ENCODE peak calls at places on chromosomes 6 and 20, in four cellular contexts. K is suprapubic skin, Z is GM12864, H is IMR-90. U is an unnamed sample.
A peak's percentile ranks its signal among the peaks of the same experiment; 100 is the strongest.

GRCh38 chr20:13142143-13142542 is 78.9 kb upstream of the ISM1 start:
- DNase-seq in H (no peak), K (no peak), Z (no peak), U (no peak)

GRCh38 chr6:154154389-154154967 is 115.4 kb downstream of the OPRM1 start:
- DNase-seq in K (peak; percentile 67), H (peak; percentile 80), Z (peak; percentile 33), U (no peak)

GRCh38 chr20:56414842-56415765 is 3.0 kb downstream of the CASS4 start:
- DNase-seq in Z (no peak), H (peak; percentile 97), K (no peak), U (no peak)

GRCh38 chr6:137820952-137821351 is 46.1 kb upstream of the TNFAIP3 start:
- DNase-seq in K (no peak), Z (no peak), H (peak; percentile 23), U (no peak)

GRCh38 chr6:126805861-126806260 is 312.6 kb upstream of the RSPO3 start:
- DNase-seq in Z (no peak), K (no peak), H (no peak), U (no peak)

GRCh38 chr6:3943373-3943772 is 94.2 kb downstream of the FAM50B start:
- DNase-seq in H (peak; percentile 75), Z (no peak), K (no peak), U (no peak)

GRCh38 chr20:17624551-17625245 is 54.8 kb downstream of the DSTN start:
- DNase-seq in Z (no peak), K (peak; percentile 53), H (no peak), U (peak; percentile 79)

GRCh38 chr6:4319992-4320683 is 184.8 kb upstream of the ECI2 start:
- DNase-seq in K (no peak), H (peak; percentile 65), Z (no peak), U (no peak)

GRCh38 chr6:7974932-7975763 is 64.6 kb upstream of the TXNDC5 start:
- DNase-seq in K (peak; percentile 80), Z (no peak), H (peak; percentile 92), U (no peak)

GRCh38 chr6:111872521-111873177 is 603 bp downstream of the FYN start:
- DNase-seq in Z (no peak), H (peak; percentile 30), K (peak; percentile 75), U (no peak)

GRCh38 chr6:43924222-43924702 is 154.3 kb downstream of the VEGFA start:
- DNase-seq in H (peak; percentile 56), Z (no peak), K (peak; percentile 58), U (no peak)

GRCh38 chr6:158410784-158411183 is 98.5 kb downstream of the TULP4 start:
- DNase-seq in Z (no peak), H (no peak), K (no peak), U (no peak)

GRCh38 chr6:133983099-133983939 is 30.3 kb downstream of the TBPL1 start:
- DNase-seq in K (no peak), Z (no peak), H (peak; percentile 53), U (no peak)

GRCh38 chr6:11398451-11399326 is 138.9 kb upstream of the TMEM170B start:
- DNase-seq in H (peak; percentile 19), K (no peak), Z (no peak), U (no peak)

GRCh38 chr6:20263059-20263458 is 50.8 kb upstream of the MBOAT1 start:
- DNase-seq in H (no peak), K (no peak), Z (no peak), U (no peak)

GRCh38 chr6:117605169-117605826 is 3.0 kb upstream of the GOPC start:
- DNase-seq in Z (peak; percentile 81), K (no peak), H (peak; percentile 83), U (no peak)

GRCh38 chr6:14452567-14453527 is 335.3 kb downstream of the CD83 start:
- DNase-seq in Z (no peak), K (no peak), H (no peak), U (no peak)

GRCh38 chr6:54778731-54779130 is 67.8 kb upstream of the FAM83B start:
- DNase-seq in K (no peak), H (no peak), Z (no peak), U (no peak)

GRCh38 chr6:159968295-159969203 is at the start of gene IGF2R:
- DNase-seq in H (peak; percentile 80), Z (peak; percentile 67), K (peak; percentile 95), U (no peak)

GRCh38 chr6:33709605-33710295 is 1.8 kb downstream of the UQCC2 start:
- DNase-seq in Z (no peak), K (no peak), H (no peak), U (peak; percentile 9)

GRCh38 chr6:91634791-91635190 is 1047.9 kb upstream of the MAP3K7 start:
- DNase-seq in Z (no peak), H (no peak), K (no peak), U (no peak)

GRCh38 chr6:112233864-112234263 is 20.5 kb downstream of the LAMA4 start:
- DNase-seq in K (no peak), Z (no peak), H (peak; percentile 92), U (no peak)

GRCh38 chr20:5715068-5715841 is 34.9 kb upstream of the SHLD1 start:
- DNase-seq in K (no peak), H (no peak), Z (no peak), U (no peak)

GRCh38 chr6:82068721-82069120 is 178.8 kb downstream of the IBTK start:
- DNase-seq in H (no peak), K (no peak), Z (no peak), U (no peak)

GRCh38 chr6:36169023-36170007 is 27.2 kb upstream of the BRPF3 start:
- DNase-seq in H (no peak), K (no peak), Z (no peak), U (no peak)

GRCh38 chr6:36970892-36971842 is 14.8 kb downstream of the MTCH1 start:
- DNase-seq in K (no peak), H (no peak), Z (no peak), U (peak; percentile 82)

GRCh38 chr6:26202811-26203583 is 115.8 kb downstream of the HFE start:
- DNase-seq in H (no peak), K (no peak), Z (no peak), U (no peak)

GRCh38 chr6:98639236-98639635 is 195.1 kb upstream of the POU3F2 start:
- DNase-seq in H (no peak), Z (no peak), K (no peak), U (no peak)

GRCh38 chr6:161362266-161362665 is 88.4 kb upstream of the AGPAT4 start:
- DNase-seq in H (no peak), Z (no peak), K (no peak), U (no peak)

GRCh38 chr6:52499026-52499425 is 77.8 kb downstream of the TRAM2 start:
- DNase-seq in Z (no peak), K (no peak), H (peak; percentile 76), U (no peak)

GRCh38 chr20:58956078-58956477 is 25.0 kb upstream of the NELFCD start:
- DNase-seq in K (no peak), H (no peak), Z (no peak), U (no peak)

GRCh38 chr20:32674362-32674789 is 635 bp upstream of the C20orf203 start:
- DNase-seq in K (no peak), H (peak; percentile 50), Z (peak; percentile 38), U (no peak)

GRCh38 chr6:6758915-6759654 is 170.6 kb downstream of the LY86 start:
- DNase-seq in K (peak; percentile 74), Z (peak; percentile 13), H (peak; percentile 61), U (no peak)

GRCh38 chr6:40654828-40655227 is 67.7 kb upstream of the LRFN2 start:
- DNase-seq in Z (no peak), H (no peak), K (no peak), U (no peak)

GRCh38 chr6:24667378-24667803 is 514 bp downstream of the ACOT13 start:
- DNase-seq in H (peak; percentile 23), K (no peak), Z (no peak), U (no peak)

GRCh38 chr6:23656257-23656731 is 469.7 kb upstream of the NRSN1 start:
- DNase-seq in K (no peak), Z (no peak), H (no peak), U (no peak)

GRCh38 chr6:7058250-7058923 is 49.4 kb upstream of the RREB1 start:
- DNase-seq in Z (no peak), H (peak; percentile 98), K (no peak), U (no peak)

GRCh38 chr6:136609878-136610706 is 59.9 kb upstream of the MAP7 start:
- DNase-seq in Z (no peak), K (no peak), H (peak; percentile 100), U (no peak)

GRCh38 chr20:36988494-36988966 is 37.0 kb upstream of the SAMHD1 start:
- DNase-seq in K (no peak), Z (no peak), H (peak; percentile 58), U (no peak)

DNA sequence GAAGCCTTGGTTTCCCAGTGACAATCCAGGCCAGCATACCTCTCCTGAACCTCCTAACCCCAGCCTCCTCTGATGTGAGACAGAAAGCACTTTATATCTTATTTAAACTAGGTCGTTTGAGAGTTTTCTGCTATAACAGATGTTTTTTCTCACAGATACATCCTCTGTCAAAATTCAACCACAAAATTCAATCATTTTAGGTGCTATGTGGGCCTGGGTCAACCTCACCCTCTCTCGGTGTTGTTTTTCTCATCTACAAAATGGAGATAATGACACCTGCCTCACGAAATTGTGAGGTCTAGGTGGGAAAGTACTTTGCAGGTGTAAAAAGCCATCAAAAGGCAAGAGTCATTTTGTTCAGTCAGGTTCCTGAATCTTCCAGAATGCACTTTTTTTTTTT is 46.2 kb upstream of the NFATC2 start:
- DNase-seq in K (no peak), H (no peak), Z (no peak), U (no peak)
- TF ChIP-seq CTCF in K (no peak), H (no peak), Z (no peak), U (no peak)

GRCh38 chr6:46437671-46438221 is 53.5 kb downstream of the RCAN2 start:
- DNase-seq in K (no peak), H (peak; percentile 33), Z (no peak), U (no peak)
- TF ChIP-seq CTCF in K (no peak), H (no peak), Z (no peak), U (no peak)

DNA sequence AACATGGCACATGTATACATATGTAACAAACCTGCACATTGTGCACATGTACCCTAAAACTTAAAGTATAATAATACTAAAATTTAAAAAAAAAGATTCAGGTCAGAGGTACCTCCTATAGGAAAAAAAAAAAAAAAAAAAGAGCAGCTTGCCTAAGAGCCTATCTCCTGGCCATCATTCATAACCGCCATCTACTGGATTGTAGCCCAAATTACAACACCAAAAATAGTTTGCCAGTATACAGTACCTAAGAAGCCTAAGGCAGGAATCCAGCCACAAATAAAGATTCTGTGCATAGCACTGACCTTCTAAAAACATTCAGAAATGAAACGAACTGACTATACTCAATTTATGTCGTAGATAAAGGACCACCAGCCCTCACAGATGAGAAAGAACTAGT is 438.4 kb upstream of the ADGRB3 start:
- DNase-seq in Z (peak; percentile 21), H (no peak), K (no peak), U (no peak)
- TF ChIP-seq CTCF in Z (peak; percentile 51), H (no peak), K (no peak), U (peak; percentile 24)

GRCh38 chr20:43514062-43514971 is 6.8 kb downstream of the L3MBTL1 start:
- DNase-seq in H (peak; percentile 98), K (peak; percentile 97), Z (peak; percentile 94), U (peak; percentile 98)
- TF ChIP-seq CTCF in H (peak; percentile 31), K (peak; percentile 6), Z (peak; percentile 35), U (peak; percentile 65)

U was measured in chondrocyte.